ENCODE peak calls at places on chromosome 10, in five cellular contexts. B is thoracic aorta, K is suprapubic skin, N is OCI-LY7, L is transverse colon. G is an unnamed sample.

GRCh38 chr10:31947144-31947926 is 18.7 kb upstream of the ARHGAP12 start:
- DNase-seq in L (no peak), K (no peak), B (no peak), N (peak; percentile 34), G (no peak)

GRCh38 chr10:96690755-96691730 is 29.3 kb downstream of the PIK3AP1 start:
- DNase-seq in K (no peak), N (no peak), L (no peak), B (no peak), G (no peak)

GRCh38 chr10:101012525-101013364 is 13.1 kb downstream of the LZTS2 start:
- DNase-seq in N (peak; percentile 79), L (peak; percentile 92), K (peak; percentile 94), B (peak; percentile 65), G (peak; percentile 90)

GRCh38 chr10:97032624-97033023 is 153.1 kb downstream of the SLIT1 start:
- DNase-seq in B (no peak), K (no peak), N (no peak), L (no peak), G (no peak)

GRCh38 chr10:113297226-113297625 is 255.6 kb upstream of the HABP2 start:
- DNase-seq in K (no peak), N (no peak), B (no peak), L (no peak), G (no peak)

GRCh38 chr10:113087082-113088029 is 137.3 kb downstream of the TCF7L2 start:
- DNase-seq in N (no peak), B (peak; percentile 69), K (peak; percentile 80), L (peak; percentile 80), G (peak; percentile 18)

GRCh38 chr10:81414038-81414437 is 461.0 kb upstream of the NRG3 start:
- DNase-seq in K (no peak), L (no peak), N (no peak), B (no peak), G (no peak)

GRCh38 chr10:43752682-43753081 is 104.0 kb upstream of the ZNF32 start:
- DNase-seq in K (no peak), B (no peak), N (no peak), L (no peak), G (no peak)

GRCh38 chr10:3763852-3764625 is 21.0 kb downstream of the KLF6 start:
- DNase-seq in K (no peak), L (no peak), B (no peak), N (no peak), G (no peak)

GRCh38 chr10:125032474-125032873 is 90.6 kb downstream of the ZRANB1 start:
- DNase-seq in B (no peak), N (no peak), L (no peak), K (no peak), G (no peak)

GRCh38 chr10:120506674-120507073 is 49.6 kb downstream of the PLPP4 start:
- DNase-seq in L (no peak), N (no peak), B (no peak), K (no peak), G (no peak)

GRCh38 chr10:76305930-76306612 is 874.6 kb downstream of the LRMDA start:
- DNase-seq in K (no peak), B (no peak), L (no peak), N (no peak), G (no peak)

GRCh38 chr10:71850745-71851629 is at the start of gene PSAP:
- DNase-seq in K (peak; percentile 99), N (peak; percentile 98), B (peak; percentile 98), L (peak; percentile 99), G (peak; percentile 99)

GRCh38 chr10:66844176-66844947 is 81.5 kb upstream of the LRRTM3 start:
- DNase-seq in N (no peak), K (no peak), L (no peak), B (no peak), G (no peak)
- H3K4me1 ChIP-seq in N (no peaks in the 10 kb centered on the region), K (no peaks in the 10 kb centered on the region), L (no peaks in the 10 kb centered on the region), B (no peaks in the 10 kb centered on the region), G (no peaks in the 10 kb centered on the region)

GRCh38 chr10:86964061-86964846 is 4.0 kb upstream of the ADIRF start:
- DNase-seq in K (peak; percentile 61), L (no peak), B (no peak), N (no peak), G (peak; percentile 40)

GRCh38 chr10:86964847-86965190 is 3.5 kb upstream of the ADIRF start:
- DNase-seq in N (no peak), L (no peak), K (peak; percentile 52), B (no peak), G (no peak)

GRCh38 chr10:86967481-86967941 is 771 bp upstream of the ADIRF start:
- DNase-seq in N (no peak), L (no peak), B (no peak), K (peak; percentile 69), G (no peak)

GRCh38 chr10:86968271-86968993 is at the start of gene ADIRF:
- DNase-seq in B (no peak), K (peak; percentile 88), N (no peak), L (peak; percentile 84), G (no peak)

GRCh38 chr10:86966008-86966654 is 2.2 kb upstream of the ADIRF start:
- DNase-seq in K (no peak), N (no peak), B (no peak), L (no peak), G (no peak)
- H3K4me3 ChIP-seq in K (peak overlapping the region; percentile 74), N (no peak overlapping the region), B (peak overlapping the region; percentile 17), L (no peak overlapping the region), G (no peak overlapping the region)

GRCh38 chr10:35251373-35252100 is 84.8 kb upstream of the CCNY start:
- DNase-seq in L (no peak), N (no peak), K (no peak), B (no peak), G (no peak)
- TF ChIP-seq CTCF in L (no peak), N (no peak), K (no peak), B (no peak), G (no peak)

GRCh38 chr10:77526861-77527617 is 110.6 kb downstream of the KCNMA1 start:
- DNase-seq in L (no peak), K (no peak), N (no peak), B (no peak), G (no peak)
- H3K4me1 ChIP-seq in L (peaks cover 6% of the 10 kb centered on the region), K (peaks cover 10% of the 10 kb centered on the region), N (no peaks in the 10 kb centered on the region), B (peaks cover 31% of the 10 kb centered on the region), G (peaks cover 16% of the 10 kb centered on the region)

GRCh38 chr10:17073720-17074547 is 55.7 kb downstream of the CUBN start:
- DNase-seq in N (no peak), L (no peak), K (no peak), B (no peak), G (no peak)

GRCh38 chr10:17076626-17077025 is 53.0 kb downstream of the CUBN start:
- DNase-seq in N (no peak), B (no peak), K (no peak), L (no peak), G (no peak)

GRCh38 chr10:17075975-17076374 is 53.6 kb downstream of the CUBN start:
- DNase-seq in K (no peak), N (no peak), L (no peak), B (no peak), G (no peak)

GRCh38 chr10:17074548-17074860 is 55.1 kb downstream of the CUBN start:
- DNase-seq in K (no peak), L (no peak), N (no peak), B (no peak), G (no peak)

DNA sequence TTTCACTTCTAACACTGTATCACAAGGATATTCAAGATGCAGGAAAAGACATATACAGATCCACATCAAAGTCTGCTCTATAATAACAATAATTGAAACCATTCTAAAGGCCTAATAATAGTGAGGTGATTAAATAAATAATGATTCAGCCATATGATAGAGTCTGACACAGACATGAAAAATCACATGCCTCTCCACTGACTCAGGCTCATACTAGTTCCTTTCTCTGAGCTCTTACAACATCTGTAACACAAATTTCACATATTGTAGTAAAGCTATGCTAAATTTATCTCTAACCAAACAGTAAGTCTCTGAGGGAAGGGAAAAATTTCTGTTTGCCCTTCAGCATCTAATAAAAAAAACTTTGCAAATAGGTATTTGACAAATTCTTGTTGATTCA is 54.1 kb downstream of the CUBN start:
- DNase-seq in B (no peak), N (no peak), K (no peak), L (no peak), G (no peak)
- H3K4me3 ChIP-seq in B (peak overlapping the region; percentile 1), N (no peak overlapping the region), K (no peak overlapping the region), L (no peak overlapping the region), G (no peak overlapping the region)